ENCODE peak calls at places on chromosomes 5 and 9, in four cellular contexts. X is OCI-LY7; I is CD8-positive, alpha-beta memory T cell; T is lung. E is an unnamed sample.
A peak's percentile ranks its signal among the peaks of the same experiment; 100 is the strongest.

GRCh38 chr5:54363669-54364068 is 53.3 kb upstream of the ARL15 start:
- DNase-seq in X (no peak), I (no peak), T (no peak), E (no peak)

GRCh38 chr5:108078345-108078744 is 303.6 kb downstream of the FBXL17 start:
- DNase-seq in X (no peak), I (no peak), T (no peak), E (no peak)

GRCh38 chr9:126290871-126291270 is 35.8 kb upstream of the MVB12B start:
- DNase-seq in X (no peak), I (no peak), T (no peak), E (no peak)

GRCh38 chr5:73339165-73339564 is 109.4 kb downstream of the FOXD1 start:
- DNase-seq in X (no peak), I (no peak), T (no peak), E (no peak)

GRCh38 chr5:32202394-32202793 is 28.3 kb upstream of the GOLPH3 start:
- DNase-seq in X (no peak), I (no peak), T (no peak), E (no peak)

GRCh38 chr5:173512637-173513435 is 103.6 kb downstream of the BOD1 start:
- DNase-seq in X (no peak), I (no peak), T (no peak), E (no peak)

GRCh38 chr9:133396952-133397351 is 20.8 kb downstream of the STKLD1 start:
- DNase-seq in X (no peak), I (no peak), T (no peak), E (no peak)

GRCh38 chr5:113199122-113199905 is 222.7 kb downstream of the DCP2 start:
- DNase-seq in X (no peak), I (no peak), T (no peak), E (no peak)

GRCh38 chr5:128093368-128093767 is 9.8 kb downstream of the SLC12A2 start:
- DNase-seq in X (no peak), I (no peak), T (no peak), E (no peak)

GRCh38 chr9:16023466-16023865 is 470.6 kb downstream of the CCDC171 start:
- DNase-seq in X (no peak), I (no peak), T (no peak), E (no peak)

GRCh38 chr5:30956251-30956650 is 237.2 kb upstream of the CDH6 start:
- DNase-seq in X (no peak), I (no peak), T (no peak), E (no peak)

GRCh38 chr5:1772634-1773033 is 27.0 kb downstream of the MRPL36 start:
- DNase-seq in X (peak; percentile 51), I (no peak), T (no peak), E (no peak)

GRCh38 chr5:113336975-113337374 is 97.8 kb downstream of the TSSK1B start:
- DNase-seq in X (peak; percentile 23), I (no peak), T (no peak), E (no peak)

GRCh38 chr5:140631831-140632365 is 1.1 kb downstream of the CD14 start:
- DNase-seq in X (no peak), I (peak; percentile 35), T (peak; percentile 39), E (no peak)

GRCh38 chr5:129246088-129246487 is 151.5 kb downstream of the ISOC1 start:
- DNase-seq in X (no peak), I (no peak), T (no peak), E (no peak)

GRCh38 chr9:126919193-126919592 is 4.6 kb downstream of the RALGPS1 start:
- DNase-seq in X (no peak), I (no peak), T (no peak), E (no peak)

GRCh38 chr5:81779125-81779934 is 28.4 kb upstream of the SSBP2 start:
- DNase-seq in X (peak; percentile 49), I (peak; percentile 33), T (peak; percentile 61), E (peak; percentile 58)

GRCh38 chr5:81779935-81780266 is 29.0 kb upstream of the SSBP2 start:
- DNase-seq in X (no peak), I (no peak), T (no peak), E (no peak)

GRCh38 chr5:81776258-81776657 is 25.4 kb upstream of the SSBP2 start:
- DNase-seq in X (no peak), I (no peak), T (no peak), E (no peak)

GRCh38 chr5:81782811-81783210 is 31.9 kb upstream of the SSBP2 start:
- DNase-seq in X (no peak), I (no peak), T (no peak), E (no peak)

DNA sequence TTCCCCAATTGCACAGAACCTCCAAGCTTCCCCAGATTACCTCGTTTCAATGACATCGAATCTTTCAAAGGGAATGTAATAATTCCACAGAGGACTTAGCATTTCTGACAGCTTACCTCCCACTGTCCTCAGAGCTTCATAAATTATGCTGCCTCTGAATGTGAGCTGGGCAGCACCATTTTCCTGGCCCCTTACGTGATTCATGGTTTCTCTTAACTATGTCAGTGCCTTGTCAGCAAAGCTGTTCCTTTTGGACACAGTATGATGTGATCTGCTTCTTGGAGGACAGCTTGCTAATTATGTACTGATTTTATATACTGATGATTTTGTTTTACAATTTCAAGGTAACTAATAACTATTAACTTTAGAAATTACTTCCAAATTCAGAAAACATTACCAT is 27.7 kb upstream of the SSBP2 start:
- DNase-seq in X (peak; percentile 31), I (no peak), T (no peak), E (no peak)
- H3K27ac ChIP-seq in X (no peak overlapping the region), I (peak overlapping the region; percentile 65), T (peak overlapping the region; percentile 58), E (peak overlapping the region; percentile 84)

DNA sequence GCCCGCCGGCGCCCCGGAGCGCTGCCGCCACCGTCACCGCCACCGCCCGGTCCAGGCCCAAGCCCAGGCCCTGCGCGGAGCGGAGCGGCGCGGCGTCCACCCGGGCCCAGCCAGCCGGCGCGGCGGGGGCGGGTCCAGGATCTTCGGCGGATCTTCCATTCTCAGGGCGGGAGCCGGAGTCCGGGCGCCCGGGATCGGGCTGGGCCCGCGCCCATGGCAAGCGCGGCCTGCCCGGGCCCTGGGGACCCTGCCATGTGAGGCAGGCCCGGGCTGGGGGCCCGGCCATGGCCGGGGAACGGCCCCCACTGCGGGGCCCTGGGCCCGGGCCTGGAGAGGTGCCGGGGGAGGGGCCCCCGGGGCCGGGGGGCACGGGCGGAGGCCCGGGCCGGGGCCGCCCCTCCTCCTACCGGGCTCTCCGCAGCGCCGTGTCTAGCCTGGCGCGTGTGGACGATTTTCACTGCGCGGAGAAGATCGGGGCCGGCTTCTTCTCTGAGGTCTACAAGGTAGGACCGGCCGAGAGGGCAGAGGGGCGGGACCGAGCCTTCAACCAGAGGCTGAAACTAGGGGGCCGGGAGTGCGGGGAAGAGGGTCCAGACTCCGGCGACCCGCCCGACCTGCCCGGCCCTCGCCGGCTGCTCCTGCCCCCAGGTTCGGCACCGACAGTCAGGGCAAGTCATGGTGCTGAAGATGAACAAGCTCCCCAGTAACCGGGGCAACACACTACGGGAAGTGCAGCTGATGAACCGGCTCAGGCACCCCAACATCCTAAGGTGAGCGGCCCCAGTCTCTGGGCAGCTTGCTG is 475 bp downstream of the TESK1 start:
- DNase-seq in X (peak; percentile 46), I (peak; percentile 30), T (no peak), E (no peak)
- H3K27ac ChIP-seq in X (peak overlapping the region; percentile 34), I (peak overlapping the region; percentile 59), T (peak overlapping the region; percentile 33), E (peak overlapping the region; percentile 98)

GRCh38 chr9:116152941-116153764 is 438 bp upstream of the PAPPA start:
- DNase-seq in X (no peak), I (no peak), T (no peak), E (no peak)
- H3K27ac ChIP-seq in X (no peak overlapping the region), I (no peak overlapping the region), T (no peak overlapping the region), E (peak overlapping the region; percentile 70)

GRCh38 chr9:136081826-136082495 is 13.1 kb downstream of the NACC2 start:
- DNase-seq in X (no peak), I (no peak), T (no peak), E (peak; percentile 15)

GRCh38 chr9:136081113-136081825 is 13.8 kb downstream of the NACC2 start:
- DNase-seq in X (no peak), I (no peak), T (no peak), E (peak; percentile 31)

GRCh38 chr9:136084191-136084944 is 10.7 kb downstream of the NACC2 start:
- DNase-seq in X (no peak), I (no peak), T (no peak), E (peak; percentile 13)

GRCh38 chr9:136083558-136084190 is 11.4 kb downstream of the NACC2 start:
- DNase-seq in X (no peak), I (no peak), T (no peak), E (peak; percentile 4)

GRCh38 chr9:136082496-136083361 is 12.4 kb downstream of the NACC2 start:
- DNase-seq in X (no peak), I (no peak), T (no peak), E (peak; percentile 15)
- H3K27ac ChIP-seq in X (no peak overlapping the region), I (no peak overlapping the region), T (no peak overlapping the region), E (no peak overlapping the region)

GRCh38 chr5:88391116-88391515 is 122.5 kb upstream of the TMEM161B start:
- DNase-seq in X (no peak), I (no peak), T (no peak), E (no peak)

GRCh38 chr5:88393721-88394530 is 125.3 kb upstream of the TMEM161B start:
- DNase-seq in X (no peak), I (no peak), T (no peak), E (no peak)

GRCh38 chr5:88396126-88396525 is 127.5 kb upstream of the TMEM161B start:
- DNase-seq in X (no peak), I (no peak), T (no peak), E (no peak)

GRCh38 chr5:88394531-88395185 is 126.0 kb upstream of the TMEM161B start:
- DNase-seq in X (no peak), I (no peak), T (no peak), E (no peak)

DNA sequence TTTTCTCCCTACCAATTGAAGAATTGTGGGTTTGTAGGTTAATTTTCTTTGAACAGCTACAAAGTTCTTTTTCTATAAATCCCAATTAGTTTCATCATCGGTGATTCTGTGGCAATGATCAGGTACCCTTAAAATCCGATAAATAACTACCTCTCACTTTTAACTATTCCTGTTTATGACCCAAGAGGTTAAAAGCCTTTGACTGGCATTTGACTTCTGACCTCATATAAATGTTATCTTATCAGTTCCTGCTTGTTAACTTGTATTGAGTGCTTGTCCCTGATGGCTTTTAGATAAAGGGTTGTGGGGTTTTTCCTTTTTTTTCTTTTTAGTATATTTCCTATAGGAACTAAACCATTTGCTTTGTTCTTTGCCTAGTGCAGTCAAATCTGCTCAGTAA is 124.4 kb upstream of the TMEM161B start:
- DNase-seq in X (no peak), I (no peak), T (no peak), E (no peak)
- H3K27ac ChIP-seq in X (no peak overlapping the region), I (no peak overlapping the region), T (no peak overlapping the region), E (no peak overlapping the region)

DNA sequence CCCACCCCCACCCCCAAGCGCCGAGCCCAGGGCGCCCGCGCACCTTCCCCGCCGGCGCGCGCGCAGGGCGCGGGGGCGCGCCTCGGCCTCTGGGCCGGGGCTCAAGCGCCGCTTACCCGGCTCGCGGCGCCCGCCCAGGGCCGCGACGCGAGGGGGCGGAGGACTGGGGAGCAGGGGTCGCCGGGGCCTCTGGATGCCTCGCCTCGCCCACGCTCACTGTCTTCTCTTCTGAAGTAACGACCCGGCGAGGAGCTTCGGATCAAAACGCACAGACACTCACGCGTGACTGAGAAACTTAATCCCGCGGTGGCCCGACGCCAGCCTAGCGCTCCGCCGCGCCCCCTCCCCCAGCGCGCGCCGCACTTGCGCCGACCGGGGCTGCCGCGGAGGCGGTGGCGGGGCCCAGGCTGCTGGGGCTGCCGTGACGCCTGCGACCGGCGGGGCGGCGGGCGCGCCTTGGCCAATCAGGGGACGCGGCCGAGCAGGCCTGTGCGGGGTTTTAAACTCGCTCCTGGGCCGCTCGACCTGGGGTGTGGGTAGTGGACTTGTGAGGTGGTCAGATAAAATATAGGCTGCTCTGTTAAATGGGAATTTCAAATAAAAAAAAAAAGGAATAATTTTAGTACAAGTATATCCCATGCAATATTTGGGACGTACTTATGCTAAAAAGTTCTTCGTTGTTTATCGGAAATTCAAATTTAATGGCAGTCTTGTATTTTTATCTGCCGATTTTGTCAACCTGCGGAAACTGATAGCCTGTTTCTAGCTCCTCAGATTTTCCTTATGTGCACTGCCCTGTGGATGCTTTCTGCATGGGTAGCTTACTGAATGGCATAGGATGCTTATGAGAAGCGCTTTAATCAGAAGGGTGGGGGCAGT is at the start of gene MPDZ:
- DNase-seq in X (no peak), I (no peak), T (peak; percentile 36), E (peak; percentile 76)
- H3K27ac ChIP-seq in X (no peak within 1 kb of the TSS), I (no peak within 1 kb of the TSS), T (peak within 1 kb of the TSS; percentile 93), E (peak within 1 kb of the TSS; percentile 96)

E was measured in left ventricle myocardium inferior.